ENCODE peak calls at places on chromosomes 11 and 22, in four cellular contexts. U, B, A and L are unnamed samples.
A peak's percentile ranks its signal among the peaks of the same experiment; 100 is the strongest.

GRCh38 chr11:20840341-20840740 is 171.0 kb downstream of the NELL1 start:
- DNase-seq in U (no peak), B (no peak), A (no peak), L (no peak)

GRCh38 chr11:114098927-114099326 is 39.4 kb downstream of the ZBTB16 start:
- DNase-seq in U (no peak), B (no peak), A (no peak), L (no peak)

GRCh38 chr11:77750757-77751156 is 69.8 kb downstream of the RSF1 start:
- DNase-seq in U (no peak), B (no peak), A (no peak), L (no peak)

GRCh38 chr11:29260939-29261705 is 755.7 kb downstream of the KCNA4 start:
- DNase-seq in U (no peak), B (no peak), A (no peak), L (no peak)

GRCh38 chr11:16945671-16946469 is 68.3 kb downstream of the PLEKHA7 start:
- DNase-seq in U (peak; percentile 68), B (peak; percentile 61), A (peak; percentile 75), L (peak; percentile 41)

GRCh38 chr11:103968685-103969084 is 67.8 kb upstream of the DDI1 start:
- DNase-seq in U (no peak), B (no peak), A (no peak), L (no peak)

GRCh38 chr11:76654310-76654851 is 16.2 kb downstream of the LRRC32 start:
- DNase-seq in U (peak; percentile 80), B (no peak), A (no peak), L (no peak)

GRCh38 chr22:32255726-32256125 is 579 bp upstream of the SLC5A4 start:
- DNase-seq in U (no peak), B (no peak), A (no peak), L (no peak)

GRCh38 chr11:3149852-3150188 is 15.3 kb downstream of the OSBPL5 start:
- DNase-seq in U (no peak), B (no peak), A (no peak), L (no peak)

GRCh38 chr22:27510024-27510423 is 291.5 kb downstream of the MN1 start:
- DNase-seq in U (no peak), B (no peak), A (no peak), L (no peak)

GRCh38 chr11:86969258-86969657 is 14.1 kb upstream of the FZD4 start:
- DNase-seq in U (no peak), B (no peak), A (no peak), L (no peak)

GRCh38 chr22:20957691-20958440 is 9.2 kb upstream of the AIFM3 start:
- DNase-seq in U (no peak), B (no peak), A (peak; percentile 49), L (no peak)

GRCh38 chr22:33726294-33726711 is 194.0 kb downstream of the LARGE1 start:
- DNase-seq in U (no peak), B (no peak), A (no peak), L (no peak)

GRCh38 chr22:30575011-30575671 is 676 bp upstream of the GAL3ST1 start:
- DNase-seq in U (no peak), B (no peak), A (no peak), L (no peak)

GRCh38 chr22:48889887-48890692 is 937.6 kb downstream of the BRD1 start:
- DNase-seq in U (no peak), B (no peak), A (no peak), L (no peak)

GRCh38 chr22:23826510-23827350 is 12.1 kb downstream of the DERL3 start:
- DNase-seq in U (no peak), B (no peak), A (no peak), L (no peak)

GRCh38 chr11:17828311-17828751 is 93.8 kb downstream of the KCNC1 start:
- DNase-seq in U (no peak), B (no peak), A (no peak), L (no peak)

GRCh38 chr11:33533668-33534067 is 167.0 kb downstream of the C11orf91 start:
- DNase-seq in U (no peak), B (no peak), A (no peak), L (no peak)

GRCh38 chr11:116873391-116873790 is 36.0 kb upstream of the APOA1 start:
- DNase-seq in U (no peak), B (no peak), A (no peak), L (no peak)

GRCh38 chr22:28799125-28799833 is 1.1 kb downstream of the XBP1 start:
- DNase-seq in U (peak; percentile 26), B (no peak), A (peak; percentile 82), L (no peak)

GRCh38 chr22:36746571-36746970 is 29.3 kb downstream of the IFT27 start:
- DNase-seq in U (no peak), B (no peak), A (no peak), L (no peak)

GRCh38 chr22:50713571-50714056 is 24.4 kb upstream of the ACR start:
- DNase-seq in U (no peak), B (no peak), A (no peak), L (no peak)

GRCh38 chr11:102920118-102920684 is 35.3 kb downstream of the MMP13 start:
- DNase-seq in U (no peak), B (peak; percentile 71), A (peak; percentile 9), L (no peak)

GRCh38 chr11:75841739-75842138 is 26.7 kb downstream of the UVRAG start:
- DNase-seq in U (no peak), B (no peak), A (no peak), L (no peak)

DNA sequence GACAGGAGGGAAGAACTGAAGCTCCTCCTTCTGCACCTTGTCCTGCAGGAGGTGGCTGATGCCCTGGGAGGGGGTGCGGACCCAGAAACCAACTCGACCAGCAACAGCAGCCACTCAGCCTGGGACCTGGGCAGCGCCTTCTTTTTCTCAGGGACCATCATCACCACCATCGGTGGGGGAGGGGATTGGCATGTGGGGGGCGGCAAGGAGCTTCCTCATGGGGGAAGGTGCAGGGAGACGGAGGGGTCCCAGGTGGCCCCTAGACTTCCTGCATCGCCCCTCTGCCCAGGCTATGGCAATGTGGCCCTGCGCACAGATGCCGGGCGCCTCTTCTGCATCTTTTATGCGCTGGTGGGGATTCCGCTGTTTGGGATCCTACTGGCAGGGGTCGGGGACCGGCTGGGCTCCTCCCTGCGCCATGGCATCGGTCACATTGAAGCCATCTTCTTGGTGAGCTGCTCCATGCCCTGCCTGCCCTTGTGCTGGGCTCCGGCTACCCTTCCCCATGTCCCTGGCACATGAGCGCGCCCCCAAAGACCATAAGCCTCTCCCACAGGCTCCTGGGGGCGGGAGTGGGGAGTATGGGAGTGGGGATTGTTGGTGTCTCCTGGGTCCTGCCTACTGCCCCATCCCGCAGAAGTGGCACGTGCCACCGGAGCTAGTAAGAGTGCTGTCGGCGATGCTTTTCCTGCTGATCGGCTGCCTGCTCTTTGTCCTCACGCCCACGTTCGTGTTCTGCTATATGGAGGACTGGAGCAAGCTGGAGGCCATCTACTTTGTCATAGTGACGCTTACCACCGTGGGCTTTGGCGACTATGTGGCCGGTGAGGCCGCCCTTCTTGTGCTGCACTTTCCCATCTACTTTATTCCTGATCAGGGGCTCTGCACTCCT is 3.1 kb upstream of the CATSPERZ start:
- DNase-seq in U (no peak), B (no peak), A (no peak), L (no peak)
- TF ChIP-seq SPI1 in U (no peak), B (no peak), A (no peak), L (no peak)

GRCh38 chr11:133953999-133954398 is 2.8 kb downstream of the IGSF9B start:
- DNase-seq in U (no peak), B (no peak), A (no peak), L (no peak)

GRCh38 chr11:133956650-133957633 is at the start of gene IGSF9B:
- DNase-seq in U (peak; percentile 46), B (peak; percentile 49), A (peak; percentile 49), L (peak; percentile 100)

GRCh38 chr11:133955945-133956421 is 785 bp downstream of the IGSF9B start:
- DNase-seq in U (no peak), B (no peak), A (no peak), L (no peak)

GRCh38 chr11:133955091-133955846 is 1.5 kb downstream of the IGSF9B start:
- DNase-seq in U (no peak), B (no peak), A (no peak), L (no peak)

DNA sequence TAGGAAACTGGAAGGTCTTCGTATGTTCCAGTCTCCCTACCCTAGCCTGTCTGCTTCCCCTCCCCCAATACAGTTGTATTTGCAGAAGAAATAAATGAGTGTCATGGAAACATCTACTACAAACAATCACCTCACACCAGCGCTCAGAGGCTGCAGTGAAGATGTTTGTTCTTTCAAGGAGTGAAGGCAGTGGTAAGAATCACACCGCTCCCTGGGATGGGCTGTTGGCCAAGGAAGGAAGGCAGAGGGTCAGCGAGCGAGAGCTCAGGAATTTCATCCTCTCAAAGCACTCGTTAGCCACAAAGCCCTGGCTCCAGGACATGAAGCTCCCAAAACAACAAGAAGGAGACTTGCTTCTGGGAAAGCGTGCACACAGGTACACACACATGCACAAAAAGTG is 1.2 kb upstream of the IGSF9B start:
- DNase-seq in U (no peak), B (no peak), A (no peak), L (no peak)
- TF ChIP-seq SPI1 in U (no peak), B (no peak), A (no peak), L (no peak)

GRCh38 chr11:7964873-7965272 is 374 bp downstream of the NLRP10 start:
- DNase-seq in U (no peak), B (no peak), A (no peak), L (no peak)
- TF ChIP-seq SPI1 in U (no peak), B (no peak), A (no peak), L (no peak)

GRCh38 chr22:38715176-38715764 is 9.5 kb downstream of the GTPBP1 start:
- DNase-seq in U (no peak), B (no peak), A (peak; percentile 61), L (no peak)

GRCh38 chr22:38710866-38711265 is 5.1 kb downstream of the GTPBP1 start:
- DNase-seq in U (no peak), B (no peak), A (no peak), L (no peak)

GRCh38 chr22:38713921-38714320 is 8.2 kb downstream of the GTPBP1 start:
- DNase-seq in U (peak; percentile 30), B (no peak), A (no peak), L (no peak)

GRCh38 chr22:38710352-38710751 is 4.6 kb downstream of the GTPBP1 start:
- DNase-seq in U (no peak), B (no peak), A (no peak), L (no peak)

DNA sequence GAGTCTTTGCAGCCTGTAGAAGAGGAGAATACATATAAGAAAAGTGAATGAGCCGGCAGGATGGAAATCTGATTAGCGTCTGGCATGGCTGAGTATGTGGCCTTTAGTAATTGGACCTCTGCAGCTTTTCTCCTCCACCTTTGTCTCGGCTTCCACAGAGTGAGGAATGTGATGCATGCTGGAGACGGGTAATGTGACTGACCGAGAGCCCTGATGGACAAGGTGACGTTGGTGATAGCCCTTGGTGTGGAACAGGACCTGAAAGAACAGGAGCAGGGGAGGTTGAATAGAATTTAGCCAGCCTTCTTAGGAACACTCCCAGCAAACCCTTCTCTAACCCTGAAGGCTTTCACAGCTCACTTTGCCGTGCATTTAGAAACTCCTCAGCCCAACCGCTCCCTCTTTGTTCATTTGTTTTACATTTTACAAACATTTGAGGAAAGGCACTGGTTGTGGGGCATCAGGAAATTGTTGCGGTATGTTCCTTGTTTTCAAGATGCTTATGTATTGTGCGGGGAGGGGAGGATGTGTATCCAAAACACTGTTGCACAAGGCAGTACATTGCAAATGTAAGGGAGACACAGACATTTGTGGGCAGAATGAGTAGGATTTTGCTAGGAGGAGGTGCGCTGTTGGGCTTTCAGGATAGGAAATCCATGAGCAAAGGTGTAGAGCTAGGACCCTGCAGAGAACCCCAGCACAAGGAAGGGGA is 6.9 kb downstream of the GTPBP1 start:
- DNase-seq in U (no peak), B (no peak), A (peak; percentile 31), L (no peak)
- TF ChIP-seq SPI1 in U (no peak), B (no peak), A (no peak), L (no peak)